ENCODE peak calls at places on chromosome 6, in ten cellular contexts. One of them, this sample, is unnamed.

GRCh38 chr6:29501106-29501505 is 13.3 kb upstream of the MAS1L start:
- DNase-seq in WERI-Rb-1: no peak
- DNase-seq in mucosa of descending colon: no peak
- DNase-seq in IMR-90: no peak
- DNase-seq in HCT116: no peak
- DNase-seq in adrenal gland: no peak
- DNase-seq in mesendoderm: no peak
- DNase-seq in heart right ventricle: no peak
- DNase-seq in neuronal stem cell: no peak
- DNase-seq in fibroblast of mammary gland: no peak
- DNase-seq in this sample: no peak

GRCh38 chr6:5457983-5458683 is 196.8 kb downstream of the FARS2 start:
- DNase-seq in WERI-Rb-1: no peak
- DNase-seq in mucosa of descending colon: peak
- DNase-seq in IMR-90: no peak
- DNase-seq in HCT116: no peak
- DNase-seq in adrenal gland: no peak
- DNase-seq in mesendoderm: no peak
- DNase-seq in heart right ventricle: peak
- DNase-seq in neuronal stem cell: no peak
- DNase-seq in fibroblast of mammary gland: no peak
- DNase-seq in this sample: no peak

GRCh38 chr6:25900843-25901242 is 26.8 kb upstream of the SLC17A3 start:
- DNase-seq in WERI-Rb-1: no peak
- DNase-seq in mucosa of descending colon: no peak
- DNase-seq in IMR-90: no peak
- DNase-seq in HCT116: no peak
- DNase-seq in adrenal gland: no peak
- DNase-seq in mesendoderm: no peak
- DNase-seq in heart right ventricle: no peak
- DNase-seq in neuronal stem cell: no peak
- DNase-seq in fibroblast of mammary gland: no peak
- DNase-seq in this sample: no peak

GRCh38 chr6:11341867-11342266 is 109.4 kb upstream of the NEDD9 start:
- DNase-seq in WERI-Rb-1: no peak
- DNase-seq in mucosa of descending colon: no peak
- DNase-seq in IMR-90: peak
- DNase-seq in HCT116: no peak
- DNase-seq in adrenal gland: no peak
- DNase-seq in mesendoderm: no peak
- DNase-seq in heart right ventricle: no peak
- DNase-seq in neuronal stem cell: no peak
- DNase-seq in fibroblast of mammary gland: peak
- DNase-seq in this sample: no peak

GRCh38 chr6:118783931-118784528 is 109.9 kb upstream of the ASF1A start:
- DNase-seq in WERI-Rb-1: no peak
- DNase-seq in mucosa of descending colon: no peak
- DNase-seq in IMR-90: peak
- DNase-seq in HCT116: no peak
- DNase-seq in adrenal gland: peak
- DNase-seq in mesendoderm: no peak
- DNase-seq in heart right ventricle: no peak
- DNase-seq in neuronal stem cell: no peak
- DNase-seq in fibroblast of mammary gland: no peak
- DNase-seq in this sample: no peak

GRCh38 chr6:4240148-4240547 is 104.8 kb upstream of the ECI2 start:
- DNase-seq in WERI-Rb-1: no peak
- DNase-seq in mucosa of descending colon: no peak
- DNase-seq in IMR-90: no peak
- DNase-seq in HCT116: no peak
- DNase-seq in adrenal gland: no peak
- DNase-seq in mesendoderm: no peak
- DNase-seq in heart right ventricle: no peak
- DNase-seq in neuronal stem cell: no peak
- DNase-seq in fibroblast of mammary gland: no peak
- DNase-seq in this sample: no peak

GRCh38 chr6:153092082-153093013 is 38.7 kb downstream of the RGS17 start:
- DNase-seq in WERI-Rb-1: no peak
- DNase-seq in mucosa of descending colon: no peak
- DNase-seq in IMR-90: peak
- DNase-seq in HCT116: peak
- DNase-seq in adrenal gland: no peak
- DNase-seq in mesendoderm: no peak
- DNase-seq in heart right ventricle: no peak
- DNase-seq in neuronal stem cell: no peak
- DNase-seq in fibroblast of mammary gland: peak
- DNase-seq in this sample: no peak

GRCh38 chr6:44856495-44856878 is 469.0 kb downstream of the CDC5L start:
- DNase-seq in WERI-Rb-1: no peak
- DNase-seq in mucosa of descending colon: no peak
- DNase-seq in IMR-90: no peak
- DNase-seq in HCT116: no peak
- DNase-seq in adrenal gland: no peak
- DNase-seq in mesendoderm: no peak
- DNase-seq in heart right ventricle: no peak
- DNase-seq in neuronal stem cell: no peak
- DNase-seq in fibroblast of mammary gland: peak
- DNase-seq in this sample: no peak

GRCh38 chr6:133404728-133405127 is 163.6 kb downstream of the EYA4 start:
- DNase-seq in WERI-Rb-1: no peak
- DNase-seq in mucosa of descending colon: no peak
- DNase-seq in IMR-90: no peak
- DNase-seq in HCT116: no peak
- DNase-seq in adrenal gland: no peak
- DNase-seq in mesendoderm: no peak
- DNase-seq in heart right ventricle: no peak
- DNase-seq in neuronal stem cell: no peak
- DNase-seq in fibroblast of mammary gland: no peak
- DNase-seq in this sample: no peak

GRCh38 chr6:21396313-21396712 is 197.2 kb upstream of the SOX4 start:
- DNase-seq in WERI-Rb-1: no peak
- DNase-seq in mucosa of descending colon: no peak
- DNase-seq in IMR-90: peak
- DNase-seq in HCT116: no peak
- DNase-seq in adrenal gland: no peak
- DNase-seq in mesendoderm: no peak
- DNase-seq in heart right ventricle: no peak
- DNase-seq in neuronal stem cell: no peak
- DNase-seq in fibroblast of mammary gland: peak
- DNase-seq in this sample: no peak

GRCh38 chr6:15516378-15516777 is 146.4 kb downstream of the DTNBP1 start:
- DNase-seq in WERI-Rb-1: no peak
- DNase-seq in mucosa of descending colon: peak
- DNase-seq in IMR-90: no peak
- DNase-seq in HCT116: no peak
- DNase-seq in adrenal gland: no peak
- DNase-seq in mesendoderm: no peak
- DNase-seq in heart right ventricle: no peak
- DNase-seq in neuronal stem cell: no peak
- DNase-seq in fibroblast of mammary gland: no peak
- DNase-seq in this sample: no peak

GRCh38 chr6:109465772-109466171 is 10.2 kb upstream of the MICAL1 start:
- DNase-seq in WERI-Rb-1: no peak
- DNase-seq in mucosa of descending colon: no peak
- DNase-seq in IMR-90: no peak
- DNase-seq in HCT116: no peak
- DNase-seq in adrenal gland: no peak
- DNase-seq in mesendoderm: no peak
- DNase-seq in heart right ventricle: no peak
- DNase-seq in neuronal stem cell: no peak
- DNase-seq in fibroblast of mammary gland: no peak
- DNase-seq in this sample: no peak

GRCh38 chr6:33147807-33148666 is 44.2 kb downstream of the COL11A2 start:
- DNase-seq in WERI-Rb-1: peak
- DNase-seq in mucosa of descending colon: no peak
- DNase-seq in IMR-90: peak
- DNase-seq in HCT116: peak
- DNase-seq in adrenal gland: peak
- DNase-seq in mesendoderm: peak
- DNase-seq in heart right ventricle: no peak
- DNase-seq in neuronal stem cell: peak
- DNase-seq in fibroblast of mammary gland: peak
- DNase-seq in this sample: peak

GRCh38 chr6:137019476-137020272 is 25.1 kb downstream of the IL20RA start:
- DNase-seq in WERI-Rb-1: no peak
- DNase-seq in mucosa of descending colon: no peak
- DNase-seq in IMR-90: no peak
- DNase-seq in HCT116: no peak
- DNase-seq in adrenal gland: no peak
- DNase-seq in mesendoderm: no peak
- DNase-seq in heart right ventricle: no peak
- DNase-seq in neuronal stem cell: no peak
- DNase-seq in fibroblast of mammary gland: no peak
- DNase-seq in this sample: no peak

GRCh38 chr6:137013738-137014602 is 30.8 kb downstream of the IL20RA start:
- DNase-seq in WERI-Rb-1: peak
- DNase-seq in mucosa of descending colon: no peak
- DNase-seq in IMR-90: peak
- DNase-seq in HCT116: peak
- DNase-seq in adrenal gland: peak
- DNase-seq in mesendoderm: peak
- DNase-seq in heart right ventricle: no peak
- DNase-seq in neuronal stem cell: no peak
- DNase-seq in fibroblast of mammary gland: peak
- DNase-seq in this sample: peak

GRCh38 chr6:137013031-137013430 is 31.7 kb downstream of the IL20RA start:
- DNase-seq in WERI-Rb-1: no peak
- DNase-seq in mucosa of descending colon: no peak
- DNase-seq in IMR-90: no peak
- DNase-seq in HCT116: no peak
- DNase-seq in adrenal gland: no peak
- DNase-seq in mesendoderm: no peak
- DNase-seq in heart right ventricle: no peak
- DNase-seq in neuronal stem cell: no peak
- DNase-seq in fibroblast of mammary gland: peak
- DNase-seq in this sample: no peak

GRCh38 chr6:137015943-137016342 is 28.8 kb downstream of the IL20RA start:
- DNase-seq in WERI-Rb-1: no peak
- DNase-seq in mucosa of descending colon: no peak
- DNase-seq in IMR-90: no peak
- DNase-seq in HCT116: no peak
- DNase-seq in adrenal gland: no peak
- DNase-seq in mesendoderm: no peak
- DNase-seq in heart right ventricle: no peak
- DNase-seq in neuronal stem cell: no peak
- DNase-seq in fibroblast of mammary gland: no peak
- DNase-seq in this sample: no peak

GRCh38 chr6:137016366-137016765 is 28.4 kb downstream of the IL20RA start:
- DNase-seq in WERI-Rb-1: no peak
- DNase-seq in mucosa of descending colon: no peak
- DNase-seq in IMR-90: peak
- DNase-seq in HCT116: no peak
- DNase-seq in adrenal gland: no peak
- DNase-seq in mesendoderm: no peak
- DNase-seq in heart right ventricle: no peak
- DNase-seq in neuronal stem cell: no peak
- DNase-seq in fibroblast of mammary gland: no peak
- DNase-seq in this sample: no peak
- H3K4me3 ChIP-seq in WERI-Rb-1: no peak
- H3K4me3 ChIP-seq in mucosa of descending colon: no peak
- H3K4me3 ChIP-seq in IMR-90: no peak
- H3K4me3 ChIP-seq in HCT116: no peak
- H3K4me3 ChIP-seq in adrenal gland: no peak
- H3K4me3 ChIP-seq in mesendoderm: no peak
- H3K4me3 ChIP-seq in heart right ventricle: no peak
- H3K4me3 ChIP-seq in neuronal stem cell: no peak
- H3K4me3 ChIP-seq in fibroblast of mammary gland: no peak
- H3K4me3 ChIP-seq in this sample: no peak

GRCh38 chr6:56245903-56246351 is 1.5 kb downstream of the COL21A1 start:
- DNase-seq in WERI-Rb-1: no peak
- DNase-seq in mucosa of descending colon: no peak
- DNase-seq in IMR-90: peak
- DNase-seq in HCT116: no peak
- DNase-seq in adrenal gland: no peak
- DNase-seq in mesendoderm: no peak
- DNase-seq in heart right ventricle: no peak
- DNase-seq in neuronal stem cell: no peak
- DNase-seq in fibroblast of mammary gland: peak
- DNase-seq in this sample: no peak
- H3K4me3 ChIP-seq in WERI-Rb-1: no peak
- H3K4me3 ChIP-seq in mucosa of descending colon: no peak
- H3K4me3 ChIP-seq in IMR-90: no peak
- H3K4me3 ChIP-seq in HCT116: no peak
- H3K4me3 ChIP-seq in adrenal gland: no peak
- H3K4me3 ChIP-seq in mesendoderm: no peak
- H3K4me3 ChIP-seq in heart right ventricle: peak
- H3K4me3 ChIP-seq in neuronal stem cell: no peak
- H3K4me3 ChIP-seq in fibroblast of mammary gland: no peak
- H3K4me3 ChIP-seq in this sample: no peak

GRCh38 chr6:37131960-37132253 is 38.0 kb upstream of the PIM1 start:
- DNase-seq in WERI-Rb-1: no peak
- DNase-seq in mucosa of descending colon: no peak
- DNase-seq in IMR-90: no peak
- DNase-seq in HCT116: no peak
- DNase-seq in adrenal gland: no peak
- DNase-seq in mesendoderm: no peak
- DNase-seq in heart right ventricle: no peak
- DNase-seq in neuronal stem cell: no peak
- DNase-seq in fibroblast of mammary gland: no peak
- DNase-seq in this sample: no peak
- H3K4me3 ChIP-seq in WERI-Rb-1: no peak
- H3K4me3 ChIP-seq in mucosa of descending colon: no peak
- H3K4me3 ChIP-seq in IMR-90: no peak
- H3K4me3 ChIP-seq in HCT116: no peak
- H3K4me3 ChIP-seq in adrenal gland: no peak
- H3K4me3 ChIP-seq in mesendoderm: no peak
- H3K4me3 ChIP-seq in heart right ventricle: no peak
- H3K4me3 ChIP-seq in neuronal stem cell: no peak
- H3K4me3 ChIP-seq in fibroblast of mammary gland: no peak
- H3K4me3 ChIP-seq in this sample: no peak

GRCh38 chr6:1390071-1390804 is 862 bp downstream of the FOXF2 start:
- DNase-seq in WERI-Rb-1: peak
- DNase-seq in mucosa of descending colon: no peak
- DNase-seq in IMR-90: peak
- DNase-seq in HCT116: no peak
- DNase-seq in adrenal gland: no peak
- DNase-seq in mesendoderm: peak
- DNase-seq in heart right ventricle: no peak
- DNase-seq in neuronal stem cell: peak
- DNase-seq in fibroblast of mammary gland: peak
- DNase-seq in this sample: peak

GRCh38 chr6:1389791-1390070 is 355 bp downstream of the FOXF2 start:
- DNase-seq in WERI-Rb-1: no peak
- DNase-seq in mucosa of descending colon: no peak
- DNase-seq in IMR-90: no peak
- DNase-seq in HCT116: no peak
- DNase-seq in adrenal gland: no peak
- DNase-seq in mesendoderm: no peak
- DNase-seq in heart right ventricle: no peak
- DNase-seq in neuronal stem cell: no peak
- DNase-seq in fibroblast of mammary gland: no peak
- DNase-seq in this sample: no peak

GRCh38 chr6:1388081-1388926 is 1.1 kb upstream of the FOXF2 start:
- DNase-seq in WERI-Rb-1: peak
- DNase-seq in mucosa of descending colon: no peak
- DNase-seq in IMR-90: peak
- DNase-seq in HCT116: no peak
- DNase-seq in adrenal gland: no peak
- DNase-seq in mesendoderm: no peak
- DNase-seq in heart right ventricle: no peak
- DNase-seq in neuronal stem cell: peak
- DNase-seq in fibroblast of mammary gland: no peak
- DNase-seq in this sample: peak

GRCh38 chr6:1387632-1388031 is 1.7 kb upstream of the FOXF2 start:
- DNase-seq in WERI-Rb-1: no peak
- DNase-seq in mucosa of descending colon: no peak
- DNase-seq in IMR-90: no peak
- DNase-seq in HCT116: no peak
- DNase-seq in adrenal gland: no peak
- DNase-seq in mesendoderm: no peak
- DNase-seq in heart right ventricle: no peak
- DNase-seq in neuronal stem cell: peak
- DNase-seq in fibroblast of mammary gland: no peak
- DNase-seq in this sample: peak

GRCh38 chr6:1388927-1389790 is at the start of gene FOXF2:
- DNase-seq in WERI-Rb-1: no peak
- DNase-seq in mucosa of descending colon: peak
- DNase-seq in IMR-90: no peak
- DNase-seq in HCT116: no peak
- DNase-seq in adrenal gland: no peak
- DNase-seq in mesendoderm: peak
- DNase-seq in heart right ventricle: no peak
- DNase-seq in neuronal stem cell: peak
- DNase-seq in fibroblast of mammary gland: no peak
- DNase-seq in this sample: peak
- H3K4me3 ChIP-seq in WERI-Rb-1: peak
- H3K4me3 ChIP-seq in mucosa of descending colon: peak
- H3K4me3 ChIP-seq in IMR-90: peak
- H3K4me3 ChIP-seq in HCT116: no peak
- H3K4me3 ChIP-seq in adrenal gland: no peak
- H3K4me3 ChIP-seq in mesendoderm: no peak
- H3K4me3 ChIP-seq in heart right ventricle: peak
- H3K4me3 ChIP-seq in neuronal stem cell: peak
- H3K4me3 ChIP-seq in fibroblast of mammary gland: peak
- H3K4me3 ChIP-seq in this sample: peak

This sample was measured in H7.